ENCODE peak calls at places on chromosome 16, in four cellular contexts. M, V, T and S are unnamed samples.
A peak's percentile ranks its signal among the peaks of the same experiment; 100 is the strongest.

GRCh38 chr16:13421726-13422125 is 498.2 kb upstream of the ERCC4 start:
- DNase-seq in M (no peak), V (no peak), T (no peak), S (no peak)

GRCh38 chr16:2498531-2499253 is 15.1 kb upstream of the ATP6V0C start:
- DNase-seq in M (no peak), V (no peak), T (no peak), S (no peak)

GRCh38 chr16:9034056-9034455 is 57.4 kb upstream of the HAPSTR1 start:
- DNase-seq in M (no peak), T (no peak), V (no peak), S (no peak)

GRCh38 chr16:48877946-48878345 is 268.0 kb upstream of the N4BP1 start:
- DNase-seq in V (no peak), T (no peak), M (no peak), S (no peak)

GRCh38 chr16:29844575-29845331 is 18.3 kb downstream of the CDIPT start:
- DNase-seq in T (no peak), V (no peak), M (no peak), S (no peak)

GRCh38 chr16:47995354-47995753 is 160.4 kb downstream of the ABCC12 start:
- DNase-seq in V (no peak), T (no peak), M (no peak), S (no peak)

GRCh38 chr16:15924996-15925395 is 24.4 kb upstream of the ABCC1 start:
- DNase-seq in V (no peak), T (no peak), M (no peak), S (no peak)

GRCh38 chr16:69721441-69721957 is 4.9 kb downstream of the NQO1 start:
- DNase-seq in M (no peak), T (no peak), V (no peak), S (no peak)

GRCh38 chr16:84087461-84088151 is 29.1 kb downstream of the MBTPS1 start:
- DNase-seq in V (no peak), T (peak; percentile 42), M (no peak), S (no peak)

GRCh38 chr16:16833165-16833564 is 454.2 kb downstream of the NPIPA7 start:
- DNase-seq in M (no peak), V (no peak), T (no peak), S (no peak)

GRCh38 chr16:70760221-70760620 is 40.7 kb downstream of the VAC14 start:
- DNase-seq in M (no peak), T (no peak), V (no peak), S (no peak)

GRCh38 chr16:89557230-89557935 is 3.1 kb upstream of the RPL13 start:
- DNase-seq in T (peak; percentile 81), V (peak; percentile 90), M (no peak), S (peak; percentile 79)

GRCh38 chr16:86398622-86399021 is 111.7 kb upstream of the FOXF1 start:
- DNase-seq in M (no peak), T (no peak), V (no peak), S (no peak)

GRCh38 chr16:12340151-12340733 is 363.7 kb downstream of the SNX29 start:
- DNase-seq in V (peak; percentile 50), M (no peak), T (no peak), S (no peak)

GRCh38 chr16:16982614-16983013 is 488.1 kb downstream of the XYLT1 start:
- DNase-seq in M (no peak), V (peak; percentile 13), T (no peak), S (no peak)

GRCh38 chr16:85065099-85065498 is 37.5 kb downstream of the KIAA0513 start:
- DNase-seq in V (no peak), T (no peak), M (no peak), S (no peak)

GRCh38 chr16:56343661-56344517 is 81.5 kb downstream of the AMFR start:
- DNase-seq in T (no peak), V (no peak), M (no peak), S (no peak)

GRCh38 chr16:11698271-11698689 is 30.0 kb downstream of the SNN start:
- DNase-seq in T (no peak), M (no peak), V (no peak), S (no peak)

GRCh38 chr16:12321363-12321762 is 344.8 kb downstream of the SNX29 start:
- DNase-seq in V (no peak), M (no peak), T (no peak), S (no peak)

GRCh38 chr16:12541672-12542071 is 262.0 kb downstream of the CPPED1 start:
- DNase-seq in V (peak; percentile 9), T (no peak), M (no peak), S (no peak)

GRCh38 chr16:82852388-82852998 is 225.7 kb downstream of the CDH13 start:
- DNase-seq in V (no peak), T (no peak), M (no peak), S (no peak)

GRCh38 chr16:4814046-4814445 is 11.6 kb upstream of the ROGDI start:
- DNase-seq in V (no peak), M (no peak), T (no peak), S (no peak)

GRCh38 chr16:86202267-86202666 is 303.3 kb downstream of the IRF8 start:
- DNase-seq in T (no peak), V (no peak), M (no peak), S (no peak)

GRCh38 chr16:78460428-78460827 is 361.0 kb downstream of the WWOX start:
- DNase-seq in V (no peak), T (no peak), M (no peak), S (no peak)

GRCh38 chr16:87881327-87882200 is 12.3 kb upstream of the SLC7A5 start:
- DNase-seq in V (no peak), T (no peak), M (no peak), S (no peak)

GRCh38 chr16:2515180-2515803 is 1.5 kb downstream of the ATP6V0C start:
- DNase-seq in V (peak; percentile 64), T (peak; percentile 77), M (no peak), S (no peak)

GRCh38 chr16:77574867-77575619 is 140.2 kb upstream of the ADAMTS18 start:
- DNase-seq in V (no peak), T (no peak), M (no peak), S (no peak)

GRCh38 chr16:50520451-50521245 is 27.5 kb upstream of the NKD1 start:
- DNase-seq in V (no peak), M (no peak), T (no peak), S (no peak)

GRCh38 chr16:81739503-81739902 is 39.6 kb upstream of the PLCG2 start:
- DNase-seq in T (peak; percentile 61), M (no peak), V (no peak), S (no peak)

GRCh38 chr16:74563828-74564263 is 43.1 kb downstream of the GLG1 start:
- DNase-seq in V (peak; percentile 86), T (peak; percentile 91), M (no peak), S (no peak)

GRCh38 chr16:55436587-55436986 is 42.4 kb upstream of the MMP2 start:
- DNase-seq in T (peak; percentile 47), M (no peak), V (no peak), S (no peak)

DNA sequence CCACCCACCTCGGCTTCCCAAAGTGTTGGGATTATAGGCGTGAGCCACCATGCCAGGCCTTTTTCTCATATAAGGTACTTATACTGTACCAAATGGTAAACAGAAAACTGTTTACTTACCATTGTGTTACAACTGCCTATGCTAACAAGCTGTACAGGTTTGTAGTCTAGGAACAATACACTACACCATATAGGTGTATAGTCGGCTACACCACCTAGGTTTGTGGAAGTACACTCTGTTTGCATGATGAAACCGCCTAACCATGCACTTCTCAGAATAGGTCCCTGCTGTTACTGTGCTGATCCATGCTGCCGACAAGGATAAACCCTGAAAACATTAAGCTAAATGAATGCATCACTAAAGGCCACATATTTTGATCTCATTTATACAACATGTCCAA is 18.9 kb downstream of the DNAJA2 start:
- DNase-seq in T (no peak), M (no peak), V (no peak), S (no peak)
- TF ChIP-seq POLR2AphosphoS5 in T (no peak), M (no peak), V (no peak), S (no peak)

DNA sequence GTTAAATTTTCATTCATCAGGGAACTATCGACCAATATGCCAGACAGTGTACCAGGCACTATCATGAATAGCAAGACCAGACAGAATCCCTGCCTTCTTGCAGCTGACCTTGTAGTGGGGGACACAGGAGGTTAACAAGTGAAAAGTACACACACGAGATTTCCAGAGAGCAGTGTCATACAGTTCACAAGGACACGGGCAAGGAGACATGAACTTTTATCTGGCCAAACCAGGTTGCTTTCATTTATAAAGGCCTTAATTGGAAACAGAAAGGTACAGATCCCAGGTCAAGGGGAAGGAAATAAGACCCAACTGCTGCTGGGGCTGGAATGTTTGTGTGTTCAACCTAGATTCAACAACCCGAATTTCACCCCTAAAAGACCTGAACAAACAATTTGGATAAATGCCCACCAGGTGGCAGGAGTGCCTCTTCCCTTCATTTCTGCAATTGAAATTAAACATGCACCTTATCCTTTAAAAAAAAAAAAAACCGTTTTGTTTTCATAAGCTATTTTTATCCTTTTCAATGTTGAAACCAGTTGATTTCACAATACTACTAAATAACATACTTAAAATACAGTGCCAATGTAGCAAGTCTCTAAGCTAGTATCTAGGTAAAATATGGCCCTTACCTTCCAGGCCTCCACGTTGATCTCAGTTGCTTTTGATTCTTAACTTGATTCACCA is 65.9 kb downstream of the EMP2 start:
- DNase-seq in M (no peak), V (peak; percentile 63), T (peak; percentile 25), S (no peak)
- TF ChIP-seq SPI1 in M (no peak), V (no peak), T (no peak), S (no peak)

GRCh38 chr16:1159973-1160772 is 7.3 kb downstream of the CACNA1H start:
- DNase-seq in V (peak; percentile 34), T (no peak), M (no peak), S (no peak)
- TF ChIP-seq POLR2AphosphoS5 in V (no peak), T (no peak), M (no peak), S (no peak)

GRCh38 chr16:68070249-68070725 is 14.9 kb upstream of the NFATC3 start:
- DNase-seq in V (no peak), T (no peak), M (no peak), S (no peak)

GRCh38 chr16:68069511-68070248 is 15.5 kb upstream of the NFATC3 start:
- DNase-seq in T (no peak), V (no peak), M (no peak), S (no peak)

GRCh38 chr16:68072038-68072695 is 13.0 kb upstream of the NFATC3 start:
- DNase-seq in V (peak; percentile 77), T (no peak), M (no peak), S (no peak)

GRCh38 chr16:68071547-68071901 is 13.6 kb upstream of the NFATC3 start:
- DNase-seq in T (no peak), V (no peak), M (no peak), S (no peak)

GRCh38 chr16:68070811-68071546 is 14.2 kb upstream of the NFATC3 start:
- DNase-seq in M (no peak), T (no peak), V (no peak), S (no peak)
- TF ChIP-seq SPI1 in M (no peak), T (no peak), V (no peak), S (no peak)